ENCODE peak calls at places on chromosomes 11 and 22, in six cellular contexts. D is left colon; G is fibroblast of mammary gland; F is activated T-helper 1 cell treated with anti-CD3 and anti-CD28 coated beads, Interleukin-12 subunit alpha, Interleukin-12 subunit beta, Interleukin-2, Interleukin-4 antibody, amounts not matched to agents 30 ng/mL and 10 ng/mL and 1 ng/mL, durations not matched to agents 14 hours and 24 hours and 36 hours; S is NCI-H1436 treated with DMSO at 0.1 percent for 48 hours; U is M059J. I is an unnamed sample.

GRCh38 chr11:113023228-113023627 is 62.0 kb downstream of the NCAM1 start:
- DNase-seq in D (no peak), G (no peak), F (no peak), S (no peak), U (no peak), I (no peak)

GRCh38 chr11:8757047-8757446 is 74.5 kb downstream of the RPL27A start:
- DNase-seq in D (no peak), G (no peak), F (no peak), S (no peak), U (peak), I (no peak)

GRCh38 chr11:83827520-83827919 is 541.4 kb upstream of the CCDC90B start:
- DNase-seq in D (no peak), G (peak), F (no peak), S (no peak), U (peak), I (no peak)

GRCh38 chr11:121300313-121300971 is 7.9 kb downstream of the SC5D start:
- DNase-seq in D (no peak), G (peak), F (no peak), S (no peak), U (no peak), I (no peak)

GRCh38 chr11:75263944-75264349 is 23.4 kb downstream of the TPBGL start:
- DNase-seq in D (no peak), G (no peak), F (no peak), S (no peak), U (peak), I (no peak)

GRCh38 chr22:29216873-29217666 is 11.4 kb downstream of the EMID1 start:
- DNase-seq in D (no peak), G (no peak), F (no peak), S (no peak), U (peak), I (no peak)

GRCh38 chr22:41229215-41229614 is 11.5 kb downstream of the CHADL start:
- DNase-seq in D (no peak), G (no peak), F (no peak), S (no peak), U (no peak), I (no peak)

GRCh38 chr22:23068832-23069385 is 1.4 kb upstream of the GNAZ start:
- DNase-seq in D (peak), G (no peak), F (no peak), S (no peak), U (no peak), I (no peak)

GRCh38 chr22:26669060-26669481 is 11.7 kb downstream of the MIAT start:
- DNase-seq in D (no peak), G (peak), F (no peak), S (no peak), U (peak), I (no peak)

GRCh38 chr11:84130646-84131427 is 844.7 kb upstream of the CCDC90B start:
- DNase-seq in D (no peak), G (peak), F (no peak), S (no peak), U (no peak), I (no peak)

I was measured in T-helper 2 cell treated with Interferon-gamma antibody and Interleukin-4, amounts not matched to agents 5 μg/mL and 100 μg/mL, for 36 hours.